ENCODE peak calls at places on chromosomes 7 and 10, in six cellular contexts. L is Peyer's patch, V is left kidney, B is lower leg skin, U is non-pigmented ciliary epithelial cell, H is adipocyte. A is an unnamed sample.

GRCh38 chr7:113768256-113768847 is 150.5 kb downstream of the PPP1R3A start:
- DNase-seq in L (no peak), V (no peak), B (no peak), U (no peak), H (peak; percentile 35), A (no peak)

GRCh38 chr7:102811942-102812678 is 63.3 kb downstream of the FAM185A start:
- DNase-seq in L (no peak), V (no peak), B (no peak), U (no peak), H (no peak), A (no peak)

GRCh38 chr10:16854623-16855022 is 37.4 kb upstream of the RSU1 start:
- DNase-seq in L (peak; percentile 51), V (no peak), B (no peak), U (peak; percentile 48), H (no peak), A (no peak)

GRCh38 chr7:2015251-2015871 is 217.4 kb downstream of the MAD1L1 start:
- DNase-seq in L (no peak), V (no peak), B (peak; percentile 71), U (no peak), H (no peak), A (no peak)

GRCh38 chr10:80261316-80262030 is 28.0 kb downstream of the MAT1A start:
- DNase-seq in L (no peak), V (no peak), B (no peak), U (no peak), H (no peak), A (no peak)

GRCh38 chr7:93178213-93178612 is 30.0 kb upstream of the SAMD9L start:
- DNase-seq in L (no peak), V (peak; percentile 1), B (no peak), U (no peak), H (peak; percentile 46), A (no peak)

GRCh38 chr10:19730071-19730470 is 86.2 kb upstream of the PLXDC2 start:
- DNase-seq in L (no peak), V (no peak), B (no peak), U (peak; percentile 56), H (peak; percentile 32), A (peak; percentile 55)

GRCh38 chr10:7317799-7318446 is 92.9 kb downstream of the SFMBT2 start:
- DNase-seq in L (no peak), V (no peak), B (no peak), U (no peak), H (no peak), A (no peak)

GRCh38 chr7:21641546-21641945 is 98.7 kb downstream of the DNAH11 start:
- DNase-seq in L (no peak), V (no peak), B (no peak), U (no peak), H (peak; percentile 38), A (no peak)

A was measured in HFF-Myc.